ENCODE peak calls at places on chromosomes 16 and 17, in four cellular contexts. One of them, this sample, is unnamed.
A peak's percentile ranks its signal among the peaks of the same experiment; 100 is the strongest.

GRCh38 chr16:4021070-4021779 is 95.0 kb downstream of the ADCY9 start:
- DNase-seq in GM12865: no peak
- DNase-seq in mesenchymal stem cell: no peak
- DNase-seq in HCT116: no peak
- DNase-seq in this sample: no peak

GRCh38 chr16:88616320-88616719 is 22.1 kb upstream of the IL17C start:
- DNase-seq in GM12865: no peak
- DNase-seq in mesenchymal stem cell: no peak
- DNase-seq in HCT116: no peak
- DNase-seq in this sample: no peak

GRCh38 chr16:14111713-14112538 is 40.8 kb downstream of the MRTFB start:
- DNase-seq in GM12865: no peak
- DNase-seq in mesenchymal stem cell: no peak
- DNase-seq in HCT116: no peak
- DNase-seq in this sample: no peak

GRCh38 chr16:81738831-81739496 is 40.1 kb upstream of the PLCG2 start:
- DNase-seq in GM12865: peak; percentile 76
- DNase-seq in mesenchymal stem cell: no peak
- DNase-seq in HCT116: no peak
- DNase-seq in this sample: peak; percentile 94

GRCh38 chr17:41421617-41422016 is 2.8 kb downstream of the KRT37 start:
- DNase-seq in GM12865: no peak
- DNase-seq in mesenchymal stem cell: peak; percentile 43
- DNase-seq in HCT116: no peak
- DNase-seq in this sample: no peak

GRCh38 chr16:85570735-85571562 is 42.2 kb upstream of the GSE1 start:
- DNase-seq in GM12865: peak; percentile 88
- DNase-seq in mesenchymal stem cell: no peak
- DNase-seq in HCT116: no peak
- DNase-seq in this sample: no peak

GRCh38 chr16:55035037-55035436 is 104.4 kb downstream of the IRX5 start:
- DNase-seq in GM12865: peak; percentile 34
- DNase-seq in mesenchymal stem cell: no peak
- DNase-seq in HCT116: peak; percentile 19
- DNase-seq in this sample: peak; percentile 88

GRCh38 chr17:21020622-21021021 is 22.2 kb downstream of the USP22 start:
- DNase-seq in GM12865: no peak
- DNase-seq in mesenchymal stem cell: no peak
- DNase-seq in HCT116: no peak
- DNase-seq in this sample: no peak

GRCh38 chr17:37391146-37391545 is 15.4 kb downstream of the C17orf78 start:
- DNase-seq in GM12865: no peak
- DNase-seq in mesenchymal stem cell: peak; percentile 34
- DNase-seq in HCT116: no peak
- DNase-seq in this sample: no peak

GRCh38 chr17:79420318-79421243 is 190.3 kb downstream of the RBFOX3 start:
- DNase-seq in GM12865: no peak
- DNase-seq in mesenchymal stem cell: peak; percentile 1
- DNase-seq in HCT116: peak; percentile 26
- DNase-seq in this sample: no peak

GRCh38 chr17:61815863-61816523 is 47.3 kb downstream of the BRIP1 start:
- DNase-seq in GM12865: no peak
- DNase-seq in mesenchymal stem cell: no peak
- DNase-seq in HCT116: no peak
- DNase-seq in this sample: no peak

GRCh38 chr17:42312285-42313130 is 24.2 kb downstream of the STAT5A start:
- DNase-seq in GM12865: peak; percentile 84
- DNase-seq in mesenchymal stem cell: peak; percentile 88
- DNase-seq in HCT116: no peak
- DNase-seq in this sample: peak; percentile 96

GRCh38 chr17:38338053-38338452 is 5.7 kb downstream of the GPR179 start:
- DNase-seq in GM12865: no peak
- DNase-seq in mesenchymal stem cell: no peak
- DNase-seq in HCT116: no peak
- DNase-seq in this sample: no peak

GRCh38 chr17:51044964-51045363 is 75.7 kb downstream of the SPAG9 start:
- DNase-seq in GM12865: no peak
- DNase-seq in mesenchymal stem cell: no peak
- DNase-seq in HCT116: no peak
- DNase-seq in this sample: no peak

GRCh38 chr17:557371-557770 is 157.3 kb downstream of the VPS53 start:
- DNase-seq in GM12865: no peak
- DNase-seq in mesenchymal stem cell: peak; percentile 38
- DNase-seq in HCT116: no peak
- DNase-seq in this sample: no peak

GRCh38 chr16:12318661-12319463 is 342.3 kb downstream of the SNX29 start:
- DNase-seq in GM12865: no peak
- DNase-seq in mesenchymal stem cell: no peak
- DNase-seq in HCT116: no peak
- DNase-seq in this sample: no peak

GRCh38 chr17:28228109-28228840 is 90.7 kb upstream of the TMEM97 start:
- DNase-seq in GM12865: no peak
- DNase-seq in mesenchymal stem cell: peak; percentile 28
- DNase-seq in HCT116: no peak
- DNase-seq in this sample: no peak

GRCh38 chr17:39596543-39597267 is 11.0 kb downstream of the NEUROD2 start:
- DNase-seq in GM12865: no peak
- DNase-seq in mesenchymal stem cell: no peak
- DNase-seq in HCT116: no peak
- DNase-seq in this sample: no peak

GRCh38 chr17:6989779-6990178 is 6.1 kb upstream of the ALOX12 start:
- DNase-seq in GM12865: no peak
- DNase-seq in mesenchymal stem cell: no peak
- DNase-seq in HCT116: no peak
- DNase-seq in this sample: no peak

GRCh38 chr16:69408451-69408850 is 16.0 kb upstream of the CYB5B start:
- DNase-seq in GM12865: no peak
- DNase-seq in mesenchymal stem cell: no peak
- DNase-seq in HCT116: peak; percentile 93
- DNase-seq in this sample: no peak

GRCh38 chr17:11991461-11991860 is 5.8 kb downstream of the ZNF18 start:
- DNase-seq in GM12865: no peak
- DNase-seq in mesenchymal stem cell: no peak
- DNase-seq in HCT116: no peak
- DNase-seq in this sample: no peak

GRCh38 chr16:50114357-50115129 is 38.6 kb upstream of the TENT4B start:
- DNase-seq in GM12865: no peak
- DNase-seq in mesenchymal stem cell: no peak
- DNase-seq in HCT116: no peak
- DNase-seq in this sample: no peak

GRCh38 chr17:78019367-78019975 is 61.0 kb downstream of the TNRC6C start:
- DNase-seq in GM12865: peak; percentile 51
- DNase-seq in mesenchymal stem cell: peak; percentile 50
- DNase-seq in HCT116: peak; percentile 33
- DNase-seq in this sample: peak; percentile 74

GRCh38 chr17:57463103-57463885 is 207.0 kb downstream of the MSI2 start:
- DNase-seq in GM12865: peak; percentile 97
- DNase-seq in mesenchymal stem cell: peak; percentile 84
- DNase-seq in HCT116: no peak
- DNase-seq in this sample: no peak

GRCh38 chr17:50076591-50077235 is 18.4 kb upstream of the PDK2 start:
- DNase-seq in GM12865: no peak
- DNase-seq in mesenchymal stem cell: no peak
- DNase-seq in HCT116: no peak
- DNase-seq in this sample: no peak

GRCh38 chr17:79923974-79924638 is 84.9 kb upstream of the CBX4 start:
- DNase-seq in GM12865: peak; percentile 49
- DNase-seq in mesenchymal stem cell: peak; percentile 41
- DNase-seq in HCT116: peak; percentile 52
- DNase-seq in this sample: peak; percentile 86

GRCh38 chr17:11318207-11318606 is 77.2 kb downstream of the SHISA6 start:
- DNase-seq in GM12865: no peak
- DNase-seq in mesenchymal stem cell: no peak
- DNase-seq in HCT116: no peak
- DNase-seq in this sample: no peak

GRCh38 chr17:44137891-44138709 is 3.6 kb upstream of the HROB start:
- DNase-seq in GM12865: peak; percentile 32
- DNase-seq in mesenchymal stem cell: peak; percentile 99
- DNase-seq in HCT116: peak; percentile 95
- DNase-seq in this sample: no peak

GRCh38 chr16:17451835-17452234 is 18.9 kb downstream of the XYLT1 start:
- DNase-seq in GM12865: no peak
- DNase-seq in mesenchymal stem cell: no peak
- DNase-seq in HCT116: no peak
- DNase-seq in this sample: no peak

GRCh38 chr16:81784042-81784785 is 5.1 kb downstream of the PLCG2 start:
- DNase-seq in GM12865: no peak
- DNase-seq in mesenchymal stem cell: no peak
- DNase-seq in HCT116: no peak
- DNase-seq in this sample: peak; percentile 95

GRCh38 chr16:72399811-72400210 is 227.9 kb upstream of the PMFBP1 start:
- DNase-seq in GM12865: no peak
- DNase-seq in mesenchymal stem cell: no peak
- DNase-seq in HCT116: no peak
- DNase-seq in this sample: no peak

GRCh38 chr16:79644977-79645667 is 44.6 kb upstream of the MAF start:
- DNase-seq in GM12865: no peak
- DNase-seq in mesenchymal stem cell: no peak
- DNase-seq in HCT116: no peak
- DNase-seq in this sample: no peak

GRCh38 chr17:31226373-31226772 is 70.7 kb downstream of the OMG start:
- DNase-seq in GM12865: no peak
- DNase-seq in mesenchymal stem cell: no peak
- DNase-seq in HCT116: no peak
- DNase-seq in this sample: no peak

GRCh38 chr17:29004081-29004692 is 1.6 kb downstream of the SEZ6 start:
- DNase-seq in GM12865: no peak
- DNase-seq in mesenchymal stem cell: peak; percentile 33
- DNase-seq in HCT116: no peak
- DNase-seq in this sample: no peak

GRCh38 chr17:81865733-81866439 is 5.3 kb downstream of the ARHGDIA start:
- DNase-seq in GM12865: no peak
- DNase-seq in mesenchymal stem cell: peak; percentile 59
- DNase-seq in HCT116: no peak
- DNase-seq in this sample: peak; percentile 60